ENCODE peak calls at places on chromosomes 6 and 20, in six cellular contexts. M is suprapubic skin, T is transverse colon, R is ovary, E is upper lobe of left lung, O is A549. I is an unnamed sample.

GRCh38 chr20:37505263-37506165 is 15.5 kb upstream of the NNAT start:
- DNase-seq in M (no peak), T (no peak), R (no peak), E (no peak), O (no peak), I (no peak)

GRCh38 chr20:34980543-34981213 is 25.0 kb downstream of the MYH7B start:
- DNase-seq in M (no peak), T (peak; percentile 59), R (no peak), E (no peak), O (no peak), I (no peak)

GRCh38 chr20:45059022-45059728 is 41.8 kb downstream of the KCNS1 start:
- DNase-seq in M (no peak), T (no peak), R (no peak), E (no peak), O (no peak), I (no peak)

GRCh38 chr6:72850469-72850868 is 228.6 kb downstream of the KCNQ5 start:
- DNase-seq in M (no peak), T (no peak), R (no peak), E (no peak), O (no peak), I (no peak)

GRCh38 chr20:33971147-33971775 is 22.4 kb upstream of the RALY start:
- DNase-seq in M (no peak), T (peak; percentile 15), R (no peak), E (no peak), O (no peak), I (no peak)

GRCh38 chr6:6836609-6837406 is 248.3 kb downstream of the LY86 start:
- DNase-seq in M (no peak), T (no peak), R (no peak), E (no peak), O (no peak), I (no peak)

GRCh38 chr6:77688641-77689040 is 35.8 kb downstream of the MEI4 start:
- DNase-seq in M (no peak), T (no peak), R (no peak), E (no peak), O (no peak), I (no peak)

GRCh38 chr20:44038681-44039123 is 124.0 kb downstream of the TOX2 start:
- DNase-seq in M (peak; percentile 54), T (no peak), R (no peak), E (no peak), O (no peak), I (no peak)

GRCh38 chr6:22892452-22892851 is 323.1 kb downstream of the HDGFL1 start:
- DNase-seq in M (no peak), T (no peak), R (no peak), E (no peak), O (peak; percentile 25), I (no peak)

GRCh38 chr6:52545844-52546119 is 31.1 kb downstream of the TRAM2 start:
- DNase-seq in M (no peak), T (no peak), R (no peak), E (no peak), O (no peak), I (no peak)

GRCh38 chr6:11637266-11637665 is 99.7 kb downstream of the TMEM170B start:
- DNase-seq in M (no peak), T (no peak), R (no peak), E (no peak), O (no peak), I (no peak)

DNA sequence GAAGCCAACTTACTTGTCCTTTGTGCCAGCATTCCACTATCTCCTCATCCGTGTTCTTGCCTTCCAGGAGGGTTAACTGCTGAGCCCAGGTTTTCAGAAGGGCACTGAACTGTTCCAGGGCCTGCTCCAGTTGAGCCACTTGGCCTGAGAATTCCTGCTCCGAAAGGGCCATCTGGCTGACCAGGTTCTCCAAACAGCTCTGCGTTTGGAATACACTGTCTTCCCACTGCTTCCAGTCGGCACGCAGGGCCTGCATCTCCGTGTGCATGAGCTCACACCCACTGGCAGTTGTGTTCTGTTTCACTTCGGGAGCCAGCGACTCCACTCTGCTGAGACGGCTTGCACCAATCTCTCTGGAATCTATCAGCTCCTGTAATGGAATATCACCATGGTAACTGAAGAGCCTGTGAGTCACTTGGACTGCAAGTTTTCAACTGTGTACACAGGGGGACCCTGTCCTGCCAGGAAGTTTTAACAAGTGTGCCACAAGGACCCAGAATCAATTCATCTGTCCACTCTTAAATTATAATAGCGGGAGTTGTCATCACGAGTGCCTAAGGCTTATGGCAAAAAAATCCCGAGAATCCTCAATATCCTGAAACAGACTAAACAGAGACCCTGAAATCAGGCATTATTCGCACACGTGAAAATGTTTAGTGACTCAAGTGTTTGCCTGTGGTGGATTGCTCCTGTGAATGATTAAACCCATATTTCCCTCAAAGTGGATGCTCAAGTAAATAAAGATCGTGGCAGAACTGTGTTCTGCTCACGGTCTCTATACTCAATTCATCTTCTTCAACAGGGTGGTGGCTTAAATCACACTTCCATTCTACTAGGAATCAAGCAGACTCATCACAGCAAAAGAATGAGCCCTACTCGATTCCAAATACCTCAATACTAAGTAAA is 255.9 kb downstream of the SYNE1 start:
- DNase-seq in M (peak; percentile 87), T (peak; percentile 53), R (peak; percentile 82), E (peak; percentile 25), O (peak; percentile 63), I (no peak)
- TF ChIP-seq POLR2A in M (no peak), T (peak; percentile 76), R (peak; percentile 87), E (no peak), O (peak; percentile 28), I (no peak)

GRCh38 chr6:43647613-43648012 is 2.8 kb downstream of the RSPH9 start:
- DNase-seq in M (no peak), T (no peak), R (no peak), E (no peak), O (no peak), I (no peak)
- TF ChIP-seq POLR2A in M (no peak), T (no peak), R (no peak), E (no peak), O (no peak), I (no peak)

DNA sequence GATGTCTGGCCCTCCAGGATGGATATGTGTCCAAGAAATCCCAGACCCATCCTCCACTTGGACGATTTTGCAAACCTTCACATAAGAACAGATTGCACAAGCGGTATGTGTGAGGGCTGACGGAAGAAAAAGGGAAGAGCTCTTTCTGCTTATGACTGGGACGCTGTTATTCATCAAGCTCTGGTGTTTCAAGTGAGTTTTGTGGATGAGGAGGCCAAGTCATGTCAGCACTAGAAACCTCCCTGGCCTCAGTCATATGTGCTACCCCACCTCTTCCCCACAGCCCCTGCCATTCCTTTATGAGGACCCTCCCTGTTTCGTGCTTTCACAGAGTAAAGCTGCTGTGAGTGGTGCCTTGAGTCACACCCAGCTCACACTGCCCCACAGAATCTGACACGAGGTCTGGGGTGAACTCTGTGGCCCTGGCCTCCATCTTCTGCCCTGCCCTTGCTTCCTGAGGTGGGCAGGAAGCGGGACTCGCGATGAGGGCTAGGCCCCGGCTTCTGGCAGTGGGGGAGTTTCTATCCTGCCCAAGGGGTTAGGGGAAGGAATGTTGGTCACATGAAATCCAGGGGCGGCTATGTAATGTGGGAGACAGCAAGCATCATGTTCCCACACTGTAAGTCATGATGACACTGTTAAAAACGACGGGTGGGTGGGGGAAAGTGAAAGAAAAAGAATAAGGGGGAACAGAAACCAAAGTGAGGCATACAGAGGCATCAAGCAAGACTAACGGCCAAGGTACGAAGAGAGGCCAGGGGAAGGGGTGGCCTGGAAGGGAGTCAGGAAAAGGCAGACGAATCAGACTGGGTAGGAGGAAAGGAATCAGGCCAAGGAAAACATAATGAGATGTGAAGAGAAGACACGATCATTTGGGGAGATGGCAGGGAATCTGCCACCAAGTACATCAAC is 78.1 kb downstream of the PRDM1 start:
- DNase-seq in M (no peak), T (peak; percentile 46), R (no peak), E (peak; percentile 17), O (no peak), I (peak; percentile 92)
- TF ChIP-seq POLR2A in M (no peak), T (no peak), R (no peak), E (no peak), O (no peak), I (no peak)

DNA sequence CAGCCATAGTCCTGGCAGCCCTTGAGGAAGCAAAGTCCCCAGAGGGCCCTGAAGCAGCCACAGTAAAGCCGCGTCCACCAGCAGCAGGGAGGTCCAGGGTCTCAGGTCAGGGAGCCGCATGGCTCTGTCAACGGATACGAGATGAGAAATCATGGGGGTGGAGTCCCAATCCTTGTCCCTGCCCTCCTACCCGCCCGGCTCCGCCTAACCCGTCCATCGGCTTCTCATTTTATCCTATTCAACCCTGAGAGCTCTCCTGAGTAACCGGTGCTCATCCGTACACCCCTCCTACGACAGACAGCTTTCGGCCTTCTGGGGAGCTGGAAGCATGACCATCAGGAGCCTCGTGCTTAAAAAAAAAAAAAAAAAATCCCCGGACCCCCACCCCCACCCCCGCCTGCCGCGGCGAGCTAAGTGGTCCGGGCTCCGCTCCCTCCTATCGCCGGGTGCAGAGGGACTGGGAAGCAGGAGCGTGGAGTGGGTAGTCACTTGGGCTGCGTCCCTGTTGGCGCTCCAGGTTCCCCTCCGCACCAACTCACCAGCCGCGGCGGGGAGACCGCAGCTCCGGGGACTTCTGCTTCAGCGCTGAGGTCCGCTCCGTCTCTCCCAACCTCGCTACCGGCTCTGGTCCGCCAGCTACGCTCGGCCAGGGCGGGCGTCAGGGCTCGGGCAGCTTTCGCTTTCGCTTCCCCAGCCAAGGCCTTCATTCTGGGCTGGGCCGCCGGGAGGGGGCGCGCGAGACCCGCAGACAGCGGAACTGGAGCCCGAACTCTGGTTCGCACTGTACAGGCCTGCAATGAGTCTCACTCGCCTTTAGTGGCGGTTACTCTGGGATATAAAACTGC is at the start of gene TAP2:
- DNase-seq in M (peak; percentile 98), T (peak; percentile 99), R (peak; percentile 98), E (peak; percentile 100), O (peak; percentile 90), I (peak; percentile 95)
- TF ChIP-seq POLR2A in M (no peak), T (peak; percentile 74), R (peak; percentile 54), E (no peak), O (peak; percentile 29), I (peak; percentile 55)

DNA sequence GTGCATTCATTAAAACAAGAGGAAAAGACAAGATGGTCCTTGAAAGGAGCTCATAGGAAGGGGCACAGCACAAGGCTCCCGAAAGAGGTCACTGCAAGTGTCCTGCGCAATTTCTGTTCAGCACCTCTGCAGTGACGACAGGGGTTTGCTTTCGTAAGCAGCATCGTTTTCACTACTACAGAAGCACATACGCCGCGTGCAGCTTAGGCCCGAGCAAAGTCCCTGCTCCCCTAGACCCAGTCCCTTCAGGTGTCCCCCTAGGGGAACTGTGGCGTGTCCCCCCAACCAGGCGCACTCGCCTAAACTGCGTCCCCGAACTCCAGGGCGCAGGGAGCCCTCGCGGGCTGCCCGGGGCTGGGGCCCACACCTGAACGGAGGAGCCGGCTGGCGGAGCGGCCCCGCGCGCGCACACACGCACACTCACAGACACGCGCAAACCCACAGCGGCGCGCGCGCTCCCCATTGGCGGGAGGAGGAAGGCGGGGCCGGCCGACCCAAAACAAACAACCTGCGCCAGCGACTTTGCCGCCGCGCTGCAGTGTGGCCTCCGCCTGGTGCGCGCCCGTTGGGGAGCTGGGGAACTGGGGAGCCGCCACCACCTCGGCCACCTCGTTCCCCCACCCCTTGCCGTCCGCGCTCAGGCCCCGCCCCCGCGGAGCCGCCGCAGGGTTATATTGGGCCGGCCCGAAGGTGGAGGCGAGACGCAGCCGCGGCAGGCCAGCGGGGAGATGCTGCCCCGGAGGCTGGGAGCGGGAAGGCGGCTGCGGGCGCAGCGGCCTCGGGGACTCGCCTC is at the start of gene FOXQ1:
- DNase-seq in M (peak; percentile 86), T (peak; percentile 77), R (no peak), E (peak; percentile 96), O (no peak), I (peak; percentile 60)
- TF ChIP-seq POLR2A in M (no peak), T (peak; percentile 57), R (no peak), E (peak; percentile 6), O (peak; percentile 66), I (no peak)

I was measured in NB4.